ENCODE peak calls at places on chromosomes 16 and 17, in seven cellular contexts. W, I, X, U, V, E and C are unnamed samples.

GRCh38 chr17:37821025-37821713 is 76.3 kb upstream of the HNF1B start:
- DNase-seq in W (no peak), I (peak; percentile 55), X (no peak), U (no peak), V (no peak), E (no peak), C (peak; percentile 60)

GRCh38 chr16:82386771-82387170 is 216.7 kb upstream of the MPHOSPH6 start:
- DNase-seq in W (no peak), I (no peak), X (no peak), U (no peak), V (no peak), E (no peak), C (no peak)

GRCh38 chr17:72592242-72592966 is 471.6 kb downstream of the SOX9 start:
- DNase-seq in W (no peak), I (peak; percentile 75), X (no peak), U (peak; percentile 91), V (peak; percentile 91), E (peak; percentile 84), C (peak; percentile 88)

GRCh38 chr16:30858829-30859423 is 35.0 kb downstream of the BCL7C start:
- DNase-seq in W (no peak), I (no peak), X (no peak), U (no peak), V (no peak), E (no peak), C (no peak)

GRCh38 chr16:89093602-89094251 is at the start of gene ACSF3:
- DNase-seq in W (no peak), I (peak; percentile 45), X (no peak), U (peak; percentile 44), V (peak; percentile 63), E (peak; percentile 41), C (peak; percentile 57)

GRCh38 chr17:72477529-72477928 is 356.7 kb downstream of the SOX9 start:
- DNase-seq in W (no peak), I (no peak), X (no peak), U (no peak), V (no peak), E (no peak), C (peak; percentile 59)

GRCh38 chr17:66676421-66676820 is 158.5 kb upstream of the CACNG5 start:
- DNase-seq in W (no peak), I (peak; percentile 25), X (no peak), U (peak; percentile 34), V (no peak), E (no peak), C (peak; percentile 98)

GRCh38 chr16:27920391-27920891 is 143.1 kb downstream of the GSG1L start:
- DNase-seq in W (no peak), I (no peak), X (no peak), U (peak; percentile 17), V (no peak), E (peak; percentile 38), C (peak; percentile 51)

GRCh38 chr17:9513266-9513665 is 62.4 kb downstream of the STX8 start:
- DNase-seq in W (no peak), I (peak; percentile 28), X (no peak), U (no peak), V (no peak), E (no peak), C (no peak)

GRCh38 chr17:49297141-49297540 is 64.9 kb downstream of the ZNF652 start:
- DNase-seq in W (no peak), I (no peak), X (no peak), U (no peak), V (no peak), E (no peak), C (no peak)

GRCh38 chr17:82503728-82504308 is 15.7 kb upstream of the FOXK2 start:
- DNase-seq in W (no peak), I (no peak), X (no peak), U (no peak), V (no peak), E (no peak), C (no peak)

GRCh38 chr16:23160574-23160973 is 11.3 kb upstream of the USP31 start:
- DNase-seq in W (no peak), I (peak; percentile 2), X (no peak), U (no peak), V (no peak), E (no peak), C (no peak)

GRCh38 chr17:4721203-4722135 is 9.8 kb upstream of the MED11 start:
- DNase-seq in W (no peak), I (peak; percentile 33), X (no peak), U (peak; percentile 28), V (peak; percentile 46), E (no peak), C (peak; percentile 36)

GRCh38 chr17:51734462-51734861 is 424.1 kb downstream of the CA10 start:
- DNase-seq in W (no peak), I (no peak), X (no peak), U (no peak), V (no peak), E (no peak), C (no peak)
- TF ChIP-seq CTCF in W (peak; percentile 36), I (peak; percentile 27), X (peak; percentile 48), U (peak; percentile 12), V (no peak), E (peak; percentile 58), C (peak; percentile 40)

GRCh38 chr16:53022374-53022773 is 30.3 kb downstream of the CHD9NB start:
- DNase-seq in W (peak; percentile 27), I (peak; percentile 52), X (no peak), U (peak; percentile 68), V (peak; percentile 70), E (peak; percentile 47), C (peak; percentile 61)
- TF ChIP-seq CTCF in W (peak; percentile 55), I (peak; percentile 62), X (peak; percentile 67), U (peak; percentile 79), V (peak; percentile 54), E (peak; percentile 84), C (peak; percentile 61)

GRCh38 chr17:43999024-43999423 is 5.4 kb upstream of the NAGS start:
- DNase-seq in W (no peak), I (no peak), X (no peak), U (no peak), V (no peak), E (no peak), C (no peak)

GRCh38 chr17:43992641-43993040 is 11.8 kb upstream of the NAGS start:
- DNase-seq in W (no peak), I (no peak), X (no peak), U (no peak), V (no peak), E (no peak), C (no peak)

GRCh38 chr17:43994272-43995149 is 9.9 kb upstream of the NAGS start:
- DNase-seq in W (no peak), I (peak; percentile 62), X (no peak), U (peak; percentile 67), V (peak; percentile 69), E (peak; percentile 79), C (peak; percentile 50)

GRCh38 chr17:43998552-43998951 is 5.9 kb upstream of the NAGS start:
- DNase-seq in W (no peak), I (peak; percentile 87), X (no peak), U (peak; percentile 57), V (peak; percentile 52), E (no peak), C (peak; percentile 39)

GRCh38 chr17:43995150-43995471 is 9.3 kb upstream of the NAGS start:
- DNase-seq in W (no peak), I (no peak), X (no peak), U (no peak), V (no peak), E (no peak), C (no peak)
- TF ChIP-seq CTCF in W (no peak), I (no peak), X (no peak), U (no peak), V (no peak), E (no peak), C (no peak)

GRCh38 chr16:4475880-4476790 is at the start of gene HMOX2:
- DNase-seq in W (peak; percentile 47), I (peak; percentile 88), X (peak; percentile 52), U (peak; percentile 92), V (peak; percentile 93), E (peak; percentile 88), C (peak; percentile 96)
- TF ChIP-seq CTCF in W (peak; percentile 54), I (no peak), X (peak; percentile 25), U (peak; percentile 27), V (no peak), E (peak; percentile 49), C (peak; percentile 5)

GRCh38 chr17:41100081-41100480 is 1.9 kb downstream of the KRTAP4-16 start:
- DNase-seq in W (no peak), I (no peak), X (no peak), U (no peak), V (no peak), E (no peak), C (no peak)
- TF ChIP-seq CTCF in W (no peak), I (no peak), X (no peak), U (no peak), V (no peak), E (no peak), C (no peak)